ENCODE peak calls at places on chromosomes 16 and 17, in seven cellular contexts. S is prostate gland, L is tibial nerve, V is astrocyte, R is body of pancreas, A is ovary, W is breast epithelium. J is an unnamed sample.

GRCh38 chr17:50899005-50899460 is 32.9 kb upstream of the TOB1 start:
- DNase-seq in S (no peak), L (no peak), V (no peak), R (no peak), A (no peak), W (no peak), J (no peak)

GRCh38 chr16:89785523-89786155 is 30.8 kb downstream of the FANCA start:
- DNase-seq in S (no peak), L (no peak), V (no peak), R (peak; percentile 16), A (no peak), W (no peak), J (no peak)

GRCh38 chr16:9885457-9885856 is 296.8 kb downstream of the GRIN2A start:
- DNase-seq in S (no peak), L (no peak), V (no peak), R (no peak), A (peak; percentile 12), W (no peak), J (no peak)

GRCh38 chr17:73340093-73340596 is 28.3 kb upstream of the CDC42EP4 start:
- DNase-seq in S (no peak), L (no peak), V (peak; percentile 89), R (no peak), A (no peak), W (no peak), J (peak; percentile 96)

GRCh38 chr16:51545951-51546350 is 394.9 kb upstream of the SALL1 start:
- DNase-seq in S (no peak), L (no peak), V (no peak), R (no peak), A (no peak), W (no peak), J (no peak)

GRCh38 chr16:58709338-58709737 is 24.8 kb upstream of the SLC38A7 start:
- DNase-seq in S (no peak), L (no peak), V (no peak), R (no peak), A (no peak), W (no peak), J (no peak)

GRCh38 chr17:64007838-64008282 is 9.7 kb downstream of the PRR29 start:
- DNase-seq in S (no peak), L (no peak), V (no peak), R (no peak), A (no peak), W (no peak), J (no peak)

GRCh38 chr17:59427425-59427921 is 96.0 kb downstream of the YPEL2 start:
- DNase-seq in S (no peak), L (no peak), V (peak; percentile 71), R (no peak), A (no peak), W (no peak), J (peak; percentile 30)

GRCh38 chr16:80968386-80969113 is 38.1 kb downstream of the CMC2 start:
- DNase-seq in S (no peak), L (no peak), V (peak; percentile 65), R (no peak), A (no peak), W (no peak), J (peak; percentile 6)

GRCh38 chr17:7237761-7238417 is 1.4 kb downstream of the PHF23 start:
- DNase-seq in S (peak; percentile 79), L (peak; percentile 68), V (no peak), R (peak; percentile 86), A (peak; percentile 85), W (no peak), J (peak; percentile 42)

GRCh38 chr17:66309793-66310192 is 7.4 kb downstream of the PRKCA start:
- DNase-seq in S (no peak), L (no peak), V (peak; percentile 57), R (no peak), A (no peak), W (no peak), J (no peak)

GRCh38 chr16:10368984-10369551 is 16.8 kb upstream of the ATF7IP2 start:
- DNase-seq in S (no peak), L (no peak), V (peak; percentile 11), R (peak; percentile 24), A (no peak), W (no peak), J (no peak)

GRCh38 chr17:4541328-4542002 is 13.7 kb downstream of the MYBBP1A start:
- DNase-seq in S (no peak), L (no peak), V (no peak), R (no peak), A (no peak), W (no peak), J (no peak)

GRCh38 chr17:66123163-66123562 is 68.8 kb downstream of the CEP112 start:
- DNase-seq in S (no peak), L (no peak), V (peak; percentile 52), R (no peak), A (no peak), W (no peak), J (peak; percentile 52)

GRCh38 chr17:57114085-57114673 is 29.1 kb downstream of the AKAP1 start:
- DNase-seq in S (no peak), L (peak; percentile 58), V (no peak), R (peak; percentile 66), A (peak; percentile 33), W (no peak), J (peak; percentile 66)

GRCh38 chr16:4694664-4695451 is 1.5 kb downstream of the NUDT16L1 start:
- DNase-seq in S (no peak), L (peak; percentile 44), V (no peak), R (no peak), A (peak; percentile 35), W (no peak), J (no peak)

GRCh38 chr16:4693956-4694663 is 748 bp downstream of the NUDT16L1 start:
- DNase-seq in S (no peak), L (no peak), V (peak; percentile 37), R (peak; percentile 62), A (peak; percentile 65), W (no peak), J (peak; percentile 21)

GRCh38 chr16:4691666-4692412 is 1.5 kb upstream of the NUDT16L1 start:
- DNase-seq in S (no peak), L (no peak), V (no peak), R (no peak), A (no peak), W (no peak), J (no peak)

GRCh38 chr16:4692460-4693295 is 684 bp upstream of the NUDT16L1 start:
- DNase-seq in S (no peak), L (no peak), V (no peak), R (peak; percentile 34), A (no peak), W (no peak), J (no peak)

DNA sequence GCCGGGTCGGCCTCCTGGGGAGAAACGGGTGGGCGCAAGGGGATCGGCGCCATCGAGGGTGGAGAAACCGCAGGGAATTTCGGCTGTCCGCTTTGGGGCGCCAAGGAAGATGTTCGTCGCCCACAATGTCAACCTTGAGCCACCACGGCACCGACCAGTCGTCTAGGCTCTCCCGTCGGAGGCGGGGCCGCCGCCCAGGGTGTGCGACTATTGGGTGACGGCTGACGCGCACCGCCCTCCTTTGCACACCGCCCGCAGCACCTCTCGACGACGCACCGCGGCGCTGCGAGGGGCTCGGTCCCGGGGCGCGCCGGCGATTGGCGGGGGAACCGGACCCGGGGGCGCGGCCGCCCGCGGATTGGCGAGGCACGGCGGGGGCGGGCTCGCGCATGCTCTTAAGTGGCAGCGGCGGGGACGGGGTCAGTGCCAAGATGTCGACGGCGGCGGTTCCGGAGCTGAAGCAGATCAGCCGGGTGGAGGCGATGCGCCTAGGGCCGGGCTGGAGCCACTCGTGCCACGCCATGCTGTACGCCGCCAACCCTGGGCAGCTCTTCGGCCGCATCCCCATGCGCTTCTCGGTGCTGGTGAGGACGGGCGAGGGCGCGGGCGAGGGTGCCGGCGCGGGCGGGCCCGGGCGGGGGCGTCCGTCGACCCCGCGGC is at the start of gene NUDT16L1:
- DNase-seq in S (peak; percentile 96), L (peak; percentile 89), V (peak; percentile 85), R (peak; percentile 97), A (peak; percentile 94), W (peak; percentile 96), J (peak; percentile 92)
- TF ChIP-seq CTCF in S (no peak), L (peak; percentile 42), V (no peak), R (peak; percentile 63), A (peak; percentile 66), W (no peak), J (no peak)

DNA sequence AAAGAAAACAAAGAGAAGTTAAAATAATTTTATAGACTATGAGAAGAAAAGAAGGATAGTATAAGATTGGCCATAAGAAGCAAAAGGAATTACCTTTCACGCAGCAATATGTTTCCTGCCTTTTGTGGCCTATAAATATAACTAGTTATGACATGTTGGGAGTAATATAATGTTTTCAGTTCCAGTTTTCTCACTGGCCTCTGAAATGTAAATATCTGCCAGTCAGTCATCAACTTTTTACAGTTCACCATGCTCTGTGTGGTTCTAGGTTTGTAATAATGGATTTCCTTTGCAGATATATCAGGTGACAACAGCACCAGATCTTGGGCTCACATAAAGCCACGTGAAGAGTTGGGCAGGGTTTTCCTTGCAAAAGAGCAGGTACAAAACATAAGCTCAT is 94.3 kb downstream of the ABCA8 start:
- DNase-seq in S (no peak), L (no peak), V (no peak), R (no peak), A (no peak), W (no peak), J (no peak)
- H3K4me3 ChIP-seq in S (no peak overlapping the region), L (no peak overlapping the region), V (no peak overlapping the region), R (no peak overlapping the region), A (no peak overlapping the region), W (no peak overlapping the region), J (no peak overlapping the region)

DNA sequence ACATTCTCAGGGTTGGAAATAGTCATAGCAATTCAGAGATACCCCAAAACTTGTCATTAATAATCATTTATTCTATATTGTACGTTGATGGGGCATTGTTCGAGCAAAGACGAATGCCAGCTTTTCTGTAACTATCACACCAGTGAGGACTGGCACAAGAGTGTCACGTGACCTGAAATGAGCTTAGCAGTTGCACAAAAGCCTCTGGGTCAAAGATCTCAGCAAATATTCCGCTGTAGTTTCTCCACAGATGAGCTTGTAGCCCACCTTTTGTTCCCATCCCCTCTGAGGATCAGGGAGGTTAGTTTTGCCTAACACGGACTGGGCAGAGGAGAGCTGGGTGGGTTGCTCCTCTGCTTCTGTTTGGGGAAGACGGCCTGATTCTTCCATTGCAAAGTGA is 18.2 kb downstream of the IRX3 start:
- DNase-seq in S (no peak), L (no peak), V (no peak), R (no peak), A (no peak), W (no peak), J (no peak)
- H3K27ac ChIP-seq in S (no peak overlapping the region), L (no peak overlapping the region), V (no peak overlapping the region), R (no peak overlapping the region), A (no peak overlapping the region), W (no peak overlapping the region), J (no peak overlapping the region)

GRCh38 chr17:69523252-69523861 is 108.9 kb downstream of the MAP2K6 start:
- DNase-seq in S (peak; percentile 37), L (peak; percentile 53), V (peak; percentile 31), R (peak; percentile 54), A (no peak), W (no peak), J (peak; percentile 76)

GRCh38 chr17:69528035-69528434 is 113.5 kb downstream of the MAP2K6 start:
- DNase-seq in S (no peak), L (no peak), V (no peak), R (no peak), A (no peak), W (no peak), J (no peak)

GRCh38 chr17:69518951-69519350 is 104.5 kb downstream of the MAP2K6 start:
- DNase-seq in S (no peak), L (no peak), V (no peak), R (no peak), A (no peak), W (no peak), J (no peak)

GRCh38 chr17:69525920-69526841 is 111.7 kb downstream of the MAP2K6 start:
- DNase-seq in S (peak; percentile 31), L (peak; percentile 57), V (peak; percentile 26), R (peak; percentile 64), A (no peak), W (no peak), J (peak; percentile 85)

GRCh38 chr17:69524854-69525253 is 110.4 kb downstream of the MAP2K6 start:
- DNase-seq in S (no peak), L (no peak), V (no peak), R (no peak), A (no peak), W (no peak), J (peak; percentile 29)
- TF ChIP-seq CTCF in S (no peak), L (no peak), V (no peak), R (no peak), A (no peak), W (no peak), J (peak; percentile 64)

J was measured in PC-3.